ENCODE peak calls at places on chromosomes 1 and 21, in nine cellular contexts. One of them, this sample, is unnamed.

GRCh38 chr1:205258313-205259176 is 30.8 kb downstream of the TMCC2 start:
- DNase-seq in left ventricle myocardium inferior: no peak
- DNase-seq in small intestine: no peak
- DNase-seq in bronchial epithelial cell: peak; percentile 95
- DNase-seq in astrocyte: peak; percentile 60
- DNase-seq in adrenal gland: peak; percentile 74
- DNase-seq in body of pancreas: no peak
- DNase-seq in psoas muscle: peak; percentile 48
- DNase-seq in pancreas: no peak
- DNase-seq in this sample: peak; percentile 99

GRCh38 chr21:14614287-14614686 is 68.2 kb upstream of the SAMSN1 start:
- DNase-seq in left ventricle myocardium inferior: no peak
- DNase-seq in small intestine: no peak
- DNase-seq in bronchial epithelial cell: no peak
- DNase-seq in astrocyte: no peak
- DNase-seq in adrenal gland: no peak
- DNase-seq in body of pancreas: no peak
- DNase-seq in psoas muscle: no peak
- DNase-seq in pancreas: no peak
- DNase-seq in this sample: no peak

GRCh38 chr1:179550753-179551682 is 24.7 kb downstream of the NPHS2 start:
- DNase-seq in left ventricle myocardium inferior: no peak
- DNase-seq in small intestine: no peak
- DNase-seq in bronchial epithelial cell: peak; percentile 69
- DNase-seq in astrocyte: peak; percentile 33
- DNase-seq in adrenal gland: no peak
- DNase-seq in body of pancreas: no peak
- DNase-seq in psoas muscle: no peak
- DNase-seq in pancreas: no peak
- DNase-seq in this sample: peak; percentile 72

GRCh38 chr1:211606914-211607751 is 28.2 kb upstream of the SLC30A1 start:
- DNase-seq in left ventricle myocardium inferior: peak; percentile 31
- DNase-seq in small intestine: no peak
- DNase-seq in bronchial epithelial cell: no peak
- DNase-seq in astrocyte: no peak
- DNase-seq in adrenal gland: no peak
- DNase-seq in body of pancreas: no peak
- DNase-seq in psoas muscle: no peak
- DNase-seq in pancreas: no peak
- DNase-seq in this sample: no peak

GRCh38 chr1:92029241-92029922 is 403 bp upstream of the EPHX4 start:
- DNase-seq in left ventricle myocardium inferior: no peak
- DNase-seq in small intestine: no peak
- DNase-seq in bronchial epithelial cell: no peak
- DNase-seq in astrocyte: peak; percentile 1
- DNase-seq in adrenal gland: no peak
- DNase-seq in body of pancreas: no peak
- DNase-seq in psoas muscle: no peak
- DNase-seq in pancreas: no peak
- DNase-seq in this sample: no peak

GRCh38 chr1:67009792-67010191 is 44.2 kb downstream of the SLC35D1 start:
- DNase-seq in left ventricle myocardium inferior: no peak
- DNase-seq in small intestine: no peak
- DNase-seq in bronchial epithelial cell: no peak
- DNase-seq in astrocyte: no peak
- DNase-seq in adrenal gland: no peak
- DNase-seq in body of pancreas: no peak
- DNase-seq in psoas muscle: no peak
- DNase-seq in pancreas: no peak
- DNase-seq in this sample: no peak

GRCh38 chr1:112172294-112172882 is 182.9 kb upstream of the KCND3 start:
- DNase-seq in left ventricle myocardium inferior: peak; percentile 22
- DNase-seq in small intestine: peak; percentile 5
- DNase-seq in bronchial epithelial cell: peak; percentile 63
- DNase-seq in astrocyte: peak; percentile 10
- DNase-seq in adrenal gland: peak; percentile 57
- DNase-seq in body of pancreas: peak; percentile 48
- DNase-seq in psoas muscle: peak; percentile 17
- DNase-seq in pancreas: no peak
- DNase-seq in this sample: peak; percentile 59

GRCh38 chr1:76229279-76229977 is 154.9 kb downstream of the ST6GALNAC3 start:
- DNase-seq in left ventricle myocardium inferior: no peak
- DNase-seq in small intestine: no peak
- DNase-seq in bronchial epithelial cell: no peak
- DNase-seq in astrocyte: no peak
- DNase-seq in adrenal gland: no peak
- DNase-seq in body of pancreas: no peak
- DNase-seq in psoas muscle: no peak
- DNase-seq in pancreas: no peak
- DNase-seq in this sample: peak; percentile 61

GRCh38 chr1:219120625-219121544 is 52.8 kb upstream of the LYPLAL1 start:
- DNase-seq in left ventricle myocardium inferior: no peak
- DNase-seq in small intestine: no peak
- DNase-seq in bronchial epithelial cell: peak; percentile 37
- DNase-seq in astrocyte: peak; percentile 83
- DNase-seq in adrenal gland: no peak
- DNase-seq in body of pancreas: no peak
- DNase-seq in psoas muscle: peak; percentile 6
- DNase-seq in pancreas: no peak
- DNase-seq in this sample: no peak

GRCh38 chr1:233140974-233141373 is 154.6 kb downstream of the PCNX2 start:
- DNase-seq in left ventricle myocardium inferior: no peak
- DNase-seq in small intestine: no peak
- DNase-seq in bronchial epithelial cell: no peak
- DNase-seq in astrocyte: no peak
- DNase-seq in adrenal gland: no peak
- DNase-seq in body of pancreas: no peak
- DNase-seq in psoas muscle: no peak
- DNase-seq in pancreas: no peak
- DNase-seq in this sample: no peak

GRCh38 chr1:43253173-43253572 is 16.6 kb upstream of the TMEM125 start:
- DNase-seq in left ventricle myocardium inferior: no peak
- DNase-seq in small intestine: no peak
- DNase-seq in bronchial epithelial cell: no peak
- DNase-seq in astrocyte: no peak
- DNase-seq in adrenal gland: no peak
- DNase-seq in body of pancreas: no peak
- DNase-seq in psoas muscle: no peak
- DNase-seq in pancreas: no peak
- DNase-seq in this sample: no peak

GRCh38 chr1:39574646-39575045 is 1.9 kb downstream of the PABPC4 start:
- DNase-seq in left ventricle myocardium inferior: no peak
- DNase-seq in small intestine: peak; percentile 72
- DNase-seq in bronchial epithelial cell: no peak
- DNase-seq in astrocyte: no peak
- DNase-seq in adrenal gland: peak; percentile 28
- DNase-seq in body of pancreas: peak; percentile 38
- DNase-seq in psoas muscle: no peak
- DNase-seq in pancreas: no peak
- DNase-seq in this sample: peak; percentile 84

GRCh38 chr1:105678334-105678733 is 1378.1 kb upstream of the PRMT6 start:
- DNase-seq in left ventricle myocardium inferior: no peak
- DNase-seq in small intestine: no peak
- DNase-seq in bronchial epithelial cell: peak; percentile 79
- DNase-seq in astrocyte: no peak
- DNase-seq in adrenal gland: no peak
- DNase-seq in body of pancreas: no peak
- DNase-seq in psoas muscle: no peak
- DNase-seq in pancreas: no peak
- DNase-seq in this sample: no peak

DNA sequence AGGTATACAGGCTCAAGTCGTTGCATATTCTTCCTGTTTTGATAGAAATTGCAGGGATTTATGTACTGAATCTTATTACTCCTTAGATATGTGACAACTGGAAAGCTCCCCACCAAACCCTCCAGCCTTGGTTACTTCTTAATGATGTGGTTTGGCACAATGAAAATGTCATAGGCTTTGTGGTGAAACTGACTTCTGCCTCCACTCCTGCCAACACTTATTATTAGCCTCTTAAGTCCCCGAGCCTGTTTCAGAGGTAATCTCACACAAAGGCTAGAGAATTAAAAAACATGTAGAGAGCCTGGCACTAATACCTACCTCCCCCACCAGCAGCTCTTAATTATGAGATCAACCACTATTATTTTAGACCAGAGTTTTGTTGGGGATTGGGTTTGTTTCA is 4.2 kb downstream of the COX20 start:
- DNase-seq in left ventricle myocardium inferior: no peak
- DNase-seq in small intestine: no peak
- DNase-seq in bronchial epithelial cell: no peak
- DNase-seq in astrocyte: peak; percentile 71
- DNase-seq in adrenal gland: no peak
- DNase-seq in body of pancreas: no peak
- DNase-seq in psoas muscle: no peak
- DNase-seq in pancreas: no peak
- DNase-seq in this sample: no peak
- H3K36me3 ChIP-seq in left ventricle myocardium inferior: peaks cover 63% of the 10 kb centered on the region
- H3K36me3 ChIP-seq in small intestine: peaks cover 8% of the 10 kb centered on the region
- H3K36me3 ChIP-seq in bronchial epithelial cell: peaks cover 4% of the 10 kb centered on the region
- H3K36me3 ChIP-seq in astrocyte: peaks cover 34% of the 10 kb centered on the region
- H3K36me3 ChIP-seq in adrenal gland: peaks cover 37% of the 10 kb centered on the region
- H3K36me3 ChIP-seq in body of pancreas: peaks cover 13% of the 10 kb centered on the region
- H3K36me3 ChIP-seq in psoas muscle: peaks cover 7% of the 10 kb centered on the region
- H3K36me3 ChIP-seq in pancreas: peaks cover 13% of the 10 kb centered on the region
- H3K36me3 ChIP-seq in this sample: peaks cover 56% of the 10 kb centered on the region

DNA sequence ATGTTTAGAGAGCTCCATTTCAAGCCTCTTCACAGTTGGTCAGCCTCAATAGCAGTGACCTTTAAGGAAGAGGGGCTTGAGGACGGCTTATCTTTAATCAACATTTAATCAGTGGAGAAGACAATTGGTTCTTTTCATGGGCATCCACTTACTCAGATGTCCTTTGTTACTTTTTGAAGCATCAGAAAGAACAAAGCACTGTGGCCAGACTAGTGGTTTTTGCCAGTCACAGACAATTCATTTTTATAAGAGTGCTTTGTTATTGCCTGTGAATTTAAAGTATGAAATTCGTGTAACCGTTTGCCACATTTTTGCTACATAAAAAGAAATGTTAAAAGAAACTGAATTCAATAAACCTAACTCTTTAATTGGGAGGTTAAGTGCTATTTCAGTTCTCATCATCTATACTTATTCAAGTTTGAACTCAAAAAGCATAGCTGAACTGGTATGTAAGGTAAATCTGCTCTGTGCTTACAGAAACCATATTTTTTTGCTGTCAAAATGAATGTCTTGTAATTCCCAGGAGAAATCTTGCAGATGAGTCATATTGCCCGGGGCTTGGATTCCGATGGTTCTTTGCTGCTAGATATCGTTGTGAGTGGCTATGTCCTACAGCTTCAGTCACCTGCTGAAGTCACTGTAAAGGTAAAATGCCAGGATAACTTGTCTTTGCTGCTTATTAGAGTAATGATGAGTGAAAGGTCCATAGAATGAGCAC is 222.7 kb downstream of the TPR start:
- DNase-seq in left ventricle myocardium inferior: no peak
- DNase-seq in small intestine: no peak
- DNase-seq in bronchial epithelial cell: peak; percentile 85
- DNase-seq in astrocyte: peak; percentile 76
- DNase-seq in adrenal gland: no peak
- DNase-seq in body of pancreas: no peak
- DNase-seq in psoas muscle: no peak
- DNase-seq in pancreas: no peak
- DNase-seq in this sample: no peak
- H3K4me3 ChIP-seq in left ventricle myocardium inferior: no peak overlapping the region
- H3K4me3 ChIP-seq in small intestine: no peak overlapping the region
- H3K4me3 ChIP-seq in bronchial epithelial cell: no peak overlapping the region
- H3K4me3 ChIP-seq in astrocyte: no peak overlapping the region
- H3K4me3 ChIP-seq in adrenal gland: no peak overlapping the region
- H3K4me3 ChIP-seq in body of pancreas: no peak overlapping the region
- H3K4me3 ChIP-seq in psoas muscle: no peak overlapping the region
- H3K4me3 ChIP-seq in pancreas: no peak overlapping the region
- H3K4me3 ChIP-seq in this sample: no peak overlapping the region

DNA sequence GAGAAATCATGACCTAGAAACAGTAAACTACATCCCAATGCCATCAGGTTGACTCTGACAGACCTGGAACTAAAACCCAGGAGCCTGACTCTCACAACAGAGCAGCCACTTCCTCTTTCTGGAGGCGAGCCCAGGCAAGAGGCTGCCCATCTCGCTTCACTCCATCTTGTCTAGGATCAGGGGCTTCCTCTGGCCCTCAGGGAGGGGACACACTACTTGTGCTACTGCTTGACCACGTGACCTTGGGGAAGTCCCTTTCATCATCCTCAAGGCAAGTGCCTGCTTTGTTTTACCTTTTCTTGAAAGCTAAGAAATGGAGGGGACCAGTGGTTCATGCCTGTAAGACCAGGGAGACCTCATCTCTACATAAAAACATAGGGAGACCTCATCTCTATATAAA is 2.6 kb upstream of the TENT5B start:
- DNase-seq in left ventricle myocardium inferior: no peak
- DNase-seq in small intestine: no peak
- DNase-seq in bronchial epithelial cell: no peak
- DNase-seq in astrocyte: no peak
- DNase-seq in adrenal gland: no peak
- DNase-seq in body of pancreas: no peak
- DNase-seq in psoas muscle: no peak
- DNase-seq in pancreas: no peak
- DNase-seq in this sample: no peak
- H3K36me3 ChIP-seq in left ventricle myocardium inferior: no peaks in the 10 kb centered on the region
- H3K36me3 ChIP-seq in small intestine: no peaks in the 10 kb centered on the region
- H3K36me3 ChIP-seq in bronchial epithelial cell: no peaks in the 10 kb centered on the region
- H3K36me3 ChIP-seq in astrocyte: no peaks in the 10 kb centered on the region
- H3K36me3 ChIP-seq in adrenal gland: no peaks in the 10 kb centered on the region
- H3K36me3 ChIP-seq in body of pancreas: no peaks in the 10 kb centered on the region
- H3K36me3 ChIP-seq in psoas muscle: no peaks in the 10 kb centered on the region
- H3K36me3 ChIP-seq in pancreas: no peaks in the 10 kb centered on the region
- H3K36me3 ChIP-seq in this sample: no peaks in the 10 kb centered on the region

GRCh38 chr1:109392788-109393580 is 4.7 kb downstream of the SORT1 start:
- DNase-seq in left ventricle myocardium inferior: peak; percentile 74
- DNase-seq in small intestine: peak; percentile 90
- DNase-seq in bronchial epithelial cell: peak; percentile 14
- DNase-seq in astrocyte: peak; percentile 52
- DNase-seq in adrenal gland: peak; percentile 44
- DNase-seq in body of pancreas: peak; percentile 50
- DNase-seq in psoas muscle: peak; percentile 60
- DNase-seq in pancreas: no peak
- DNase-seq in this sample: peak; percentile 77
- H3K4me3 ChIP-seq in left ventricle myocardium inferior: peak overlapping the region; percentile 74
- H3K4me3 ChIP-seq in small intestine: no peak overlapping the region
- H3K4me3 ChIP-seq in bronchial epithelial cell: no peak overlapping the region
- H3K4me3 ChIP-seq in astrocyte: peak overlapping the region; percentile 36
- H3K4me3 ChIP-seq in adrenal gland: peak overlapping the region; percentile 24
- H3K4me3 ChIP-seq in body of pancreas: no peak overlapping the region
- H3K4me3 ChIP-seq in psoas muscle: peak overlapping the region; percentile 72
- H3K4me3 ChIP-seq in pancreas: no peak overlapping the region
- H3K4me3 ChIP-seq in this sample: peak overlapping the region; percentile 57

This sample was measured in osteoblast.